ENCODE peak calls at places on chromosome 15, in five cellular contexts. M is ovary, Q is stomach, V is adrenal gland, W is uterus. S is an unnamed sample.

GRCh38 chr15:72737723-72738122 is 45.8 kb downstream of the ADPGK start:
- DNase-seq in V (no peak), W (no peak), M (no peak), Q (no peak), S (no peak)

GRCh38 chr15:93485922-93486327 is 396.9 kb upstream of the RGMA start:
- DNase-seq in W (peak), V (no peak), M (peak), Q (peak), S (peak)

GRCh38 chr15:62464705-62465104 is 299.6 kb upstream of the C2CD4B start:
- DNase-seq in V (no peak), M (no peak), W (no peak), Q (no peak), S (no peak)

GRCh38 chr15:27091270-27091940 is 120.4 kb downstream of the GABRG3 start:
- DNase-seq in Q (no peak), W (no peak), V (no peak), M (no peak), S (no peak)

GRCh38 chr15:47733085-47733484 is 15.8 kb downstream of the SEMA6D start:
- DNase-seq in M (no peak), Q (no peak), V (no peak), W (no peak), S (no peak)

GRCh38 chr15:77983708-77984445 is 93.6 kb downstream of the TBC1D2B start:
- DNase-seq in Q (no peak), W (peak), V (no peak), M (peak), S (peak)

GRCh38 chr15:72489943-72490554 is 15.9 kb downstream of the ARIH1 start:
- DNase-seq in W (no peak), M (no peak), Q (no peak), V (no peak), S (no peak)

GRCh38 chr15:42036112-42036905 is 15.5 kb upstream of the PLA2G4E start:
- DNase-seq in V (no peak), Q (no peak), M (no peak), W (no peak), S (no peak)

GRCh38 chr15:52567886-52568568 is 803 bp downstream of the ARPP19 start:
- DNase-seq in M (no peak), W (no peak), Q (peak), V (peak), S (no peak)

GRCh38 chr15:51796777-51797474 is 32.5 kb upstream of the TMOD3 start:
- DNase-seq in Q (no peak), W (no peak), V (no peak), M (no peak), S (no peak)

GRCh38 chr15:96693990-96694517 is 363.6 kb downstream of the NR2F2 start:
- DNase-seq in V (no peak), W (peak), Q (no peak), M (no peak), S (no peak)

GRCh38 chr15:60907233-60907947 is 321.7 kb downstream of the RORA start:
- DNase-seq in W (no peak), Q (no peak), M (no peak), V (peak), S (no peak)

GRCh38 chr15:66843581-66843980 is 141.5 kb downstream of the SMAD6 start:
- DNase-seq in M (no peak), W (no peak), Q (no peak), V (no peak), S (no peak)

GRCh38 chr15:64017591-64018163 is 28.6 kb downstream of the DAPK2 start:
- DNase-seq in W (no peak), V (no peak), Q (no peak), M (no peak), S (no peak)

GRCh38 chr15:37099321-37100108 is 834 bp downstream of the MEIS2 start:
- DNase-seq in V (peak), W (peak), Q (no peak), M (peak), S (no peak)

GRCh38 chr15:65082303-65082958 is 5.9 kb downstream of the KBTBD13 start:
- DNase-seq in M (no peak), V (no peak), Q (no peak), W (no peak), S (no peak)

GRCh38 chr15:72222433-72222832 is 8.6 kb downstream of the PKM start:
- DNase-seq in Q (no peak), V (peak), M (no peak), W (no peak), S (peak)

GRCh38 chr15:42069496-42070275 is 24.7 kb downstream of the PLA2G4D start:
- DNase-seq in Q (peak), M (no peak), W (no peak), V (no peak), S (no peak)

GRCh38 chr15:96448923-96449322 is 118.4 kb downstream of the NR2F2 start:
- DNase-seq in Q (no peak), W (no peak), M (no peak), V (no peak), S (no peak)

GRCh38 chr15:54585063-54585462 is 606.8 kb downstream of the UNC13C start:
- DNase-seq in W (no peak), V (no peak), M (no peak), Q (no peak), S (no peak)
- H3K4me3 ChIP-seq in W (no peak), V (no peak), M (no peak), Q (no peak), S (no peak)

DNA sequence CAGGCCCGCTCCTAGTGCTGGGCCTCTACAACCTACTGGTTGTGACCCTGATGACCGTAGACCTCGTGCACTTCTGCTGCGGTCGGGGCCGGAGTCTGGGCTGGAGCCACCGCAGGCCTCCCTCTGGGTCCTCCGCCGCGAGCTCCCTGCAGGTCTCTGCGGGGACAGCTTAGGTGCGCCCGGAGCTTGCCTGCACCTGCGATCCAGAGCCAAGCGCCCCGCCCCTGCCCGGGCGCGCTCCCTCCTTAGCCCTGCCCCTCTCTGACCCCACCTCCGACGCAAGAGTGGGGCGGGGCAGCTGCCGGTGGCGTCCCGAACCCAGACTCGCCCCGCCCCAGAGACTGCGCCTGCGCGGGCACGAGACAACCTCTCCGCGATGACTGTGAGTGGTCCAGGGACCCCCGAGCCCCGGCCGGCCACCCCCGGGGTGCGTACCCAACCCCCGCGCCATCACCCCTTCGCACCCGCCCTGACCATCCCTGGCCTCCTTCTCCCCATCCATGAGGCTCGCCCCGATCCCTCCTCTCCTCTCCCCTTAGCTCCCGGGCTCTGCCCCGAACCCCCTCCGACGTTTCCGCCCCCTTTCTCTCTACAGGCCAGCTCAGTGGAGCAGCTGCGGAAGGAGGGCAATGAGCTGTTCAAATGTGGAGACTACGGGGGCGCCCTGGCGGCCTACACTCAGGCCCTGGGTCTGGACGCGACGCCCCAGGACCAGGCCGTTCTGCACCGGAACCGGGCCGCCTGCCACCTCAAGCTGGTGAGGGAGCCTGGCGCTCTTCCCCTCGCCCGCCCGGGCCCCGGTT is at the start of gene UNC45A:
- DNase-seq in W (peak), Q (peak), M (peak), V (peak), S (peak)
- TF ChIP-seq POLR2A in W (peak), Q (no peak), M (peak), V (no peak), S (no peak)

GRCh38 chr15:40338041-40338657 is 2.6 kb downstream of the CCDC9B start:
- DNase-seq in Q (peak), V (peak), M (peak), W (peak), S (peak)

GRCh38 chr15:40334541-40334940 is 6.2 kb downstream of the CCDC9B start:
- DNase-seq in M (no peak), V (no peak), W (no peak), Q (no peak), S (no peak)

GRCh38 chr15:40334941-40335795 is 5.6 kb downstream of the CCDC9B start:
- DNase-seq in Q (no peak), M (no peak), W (no peak), V (no peak), S (no peak)

GRCh38 chr15:40337597-40337996 is 3.1 kb downstream of the CCDC9B start:
- DNase-seq in W (peak), Q (no peak), V (no peak), M (peak), S (no peak)

DNA sequence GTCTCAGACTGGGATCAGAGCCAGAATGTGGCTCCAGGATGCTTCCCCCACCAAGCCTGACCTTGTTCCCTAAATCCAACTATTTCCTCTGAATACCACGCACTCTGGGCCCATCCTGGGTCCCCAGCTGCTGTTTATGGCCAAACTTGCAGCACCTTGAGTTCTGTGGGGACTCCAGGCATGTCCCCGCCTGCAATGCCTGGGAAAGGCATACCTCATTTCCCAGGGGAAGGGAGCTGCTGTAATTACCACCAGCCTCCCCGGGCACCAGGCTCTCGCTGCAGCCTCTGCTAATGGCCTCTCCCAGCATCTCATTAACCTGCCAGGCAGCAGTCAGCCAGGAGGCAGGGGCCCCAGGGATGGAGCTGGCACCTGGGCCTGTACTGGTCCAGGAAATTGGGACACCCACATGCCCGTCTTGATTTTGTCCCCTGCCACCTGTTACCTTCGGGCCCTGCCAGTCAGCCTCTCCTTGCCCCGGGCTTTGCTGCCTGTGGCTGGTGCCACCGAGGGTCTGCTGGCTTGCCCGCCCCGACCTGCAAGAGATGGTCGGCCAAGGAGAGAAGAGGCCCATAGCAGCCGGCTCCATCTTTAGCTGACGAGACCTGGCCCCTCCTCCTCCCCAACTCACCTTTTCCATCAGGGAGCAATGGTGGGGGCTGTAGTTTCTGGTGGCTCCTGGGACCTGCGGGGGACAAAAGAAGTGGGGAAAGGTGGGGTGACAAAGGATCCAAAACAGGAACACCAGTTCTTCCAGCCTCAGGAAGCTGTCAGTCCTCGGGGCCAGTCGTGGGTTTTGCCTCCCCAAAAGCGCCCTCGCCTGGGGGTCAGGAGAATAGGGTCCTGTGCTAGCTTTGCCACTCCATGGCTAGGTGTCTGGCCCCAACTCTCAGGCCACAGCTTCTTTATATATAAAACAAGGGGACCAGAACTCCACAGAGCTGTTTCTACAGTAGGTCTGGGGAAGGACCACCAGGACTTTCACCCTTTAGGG is 4.3 kb downstream of the CCDC9B start:
- DNase-seq in W (no peak), M (no peak), Q (no peak), V (no peak), S (no peak)
- TF ChIP-seq CTCF in W (no peak), M (no peak), Q (no peak), V (no peak), S (no peak)

GRCh38 chr15:31871887-31872281 is 158.4 kb upstream of the CHRNA7 start:
- DNase-seq in Q (no peak), M (no peak), W (no peak), V (no peak), S (no peak)

GRCh38 chr15:31867536-31868442 is 162.5 kb upstream of the CHRNA7 start:
- DNase-seq in W (peak), M (peak), V (peak), Q (peak), S (no peak)

GRCh38 chr15:31870336-31871158 is 159.8 kb upstream of the CHRNA7 start:
- DNase-seq in W (peak), M (peak), Q (peak), V (peak), S (peak)

GRCh38 chr15:31871159-31871886 is 159.0 kb upstream of the CHRNA7 start:
- DNase-seq in Q (no peak), M (peak), V (no peak), W (no peak), S (no peak)

GRCh38 chr15:31869640-31870335 is 160.5 kb upstream of the CHRNA7 start:
- DNase-seq in M (peak), W (no peak), V (peak), Q (no peak), S (peak)
- H3K4me3 ChIP-seq in M (peak), W (peak), V (no peak), Q (peak), S (peak)

S was measured in lower leg skin.